ENCODE peak calls at places on chromosomes 7 and 10, in four cellular contexts. W, E, Y and R are unnamed samples.

GRCh38 chr7:138616085-138616484 is 85.1 kb downstream of the SVOPL start:
- ATAC-seq in W (no peak), E (peak; percentile 84), Y (no peak), R (no peak)

GRCh38 chr10:28331821-28332220 is 29.0 kb upstream of the MPP7 start:
- ATAC-seq in W (no peak), E (no peak), Y (no peak), R (no peak)

GRCh38 chr7:2700141-2700850 is 12.3 kb downstream of the AMZ1 start:
- ATAC-seq in W (no peak), E (no peak), Y (no peak), R (no peak)

GRCh38 chr7:106756071-106756470 is 95.1 kb upstream of the CCDC71L start:
- ATAC-seq in W (no peak), E (no peak), Y (no peak), R (no peak)

GRCh38 chr7:5557920-5558401 is 134.3 kb upstream of the TNRC18 start:
- ATAC-seq in W (peak; percentile 43), E (peak; percentile 52), Y (no peak), R (peak; percentile 26)

GRCh38 chr7:98276241-98276761 is 5.2 kb upstream of the BRI3 start:
- ATAC-seq in W (no peak), E (peak; percentile 72), Y (no peak), R (peak; percentile 29)

GRCh38 chr10:51377070-51377931 is 303.0 kb downstream of the PRKG1 start:
- ATAC-seq in W (peak; percentile 85), E (no peak), Y (no peak), R (no peak)

GRCh38 chr7:5284304-5285281 is 1.9 kb downstream of the SLC29A4 start:
- ATAC-seq in W (peak; percentile 49), E (peak; percentile 61), Y (peak; percentile 78), R (peak; percentile 18)

GRCh38 chr10:11236234-11236633 is 218.6 kb downstream of the CELF2 start:
- ATAC-seq in W (no peak), E (no peak), Y (no peak), R (no peak)

DNA sequence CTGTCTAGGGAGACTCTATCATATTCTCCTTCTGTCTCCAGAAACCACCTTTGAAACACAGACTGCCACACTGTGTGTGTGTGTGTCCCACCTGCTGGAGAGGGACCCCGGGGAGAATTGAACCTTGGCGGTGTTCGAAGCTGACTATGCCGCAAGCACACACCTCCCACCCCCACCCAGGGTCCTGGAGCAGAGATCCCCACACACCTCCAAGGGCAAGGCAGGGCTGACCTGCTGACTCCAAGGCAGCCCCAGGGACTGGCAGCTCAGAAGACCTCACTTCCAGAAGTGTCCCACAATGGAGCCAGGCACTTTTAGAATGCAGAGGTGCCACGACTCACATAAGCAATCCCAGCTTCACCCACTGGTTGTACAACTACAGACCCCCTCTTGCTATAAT is 13.1 kb downstream of the DRGX start:
- ATAC-seq in W (no peak), E (no peak), Y (no peak), R (no peak)
- H3K4me3 ChIP-seq in W (no peak overlapping the region), E (no peak overlapping the region), Y (no peak overlapping the region), R (no peak overlapping the region)

DNA sequence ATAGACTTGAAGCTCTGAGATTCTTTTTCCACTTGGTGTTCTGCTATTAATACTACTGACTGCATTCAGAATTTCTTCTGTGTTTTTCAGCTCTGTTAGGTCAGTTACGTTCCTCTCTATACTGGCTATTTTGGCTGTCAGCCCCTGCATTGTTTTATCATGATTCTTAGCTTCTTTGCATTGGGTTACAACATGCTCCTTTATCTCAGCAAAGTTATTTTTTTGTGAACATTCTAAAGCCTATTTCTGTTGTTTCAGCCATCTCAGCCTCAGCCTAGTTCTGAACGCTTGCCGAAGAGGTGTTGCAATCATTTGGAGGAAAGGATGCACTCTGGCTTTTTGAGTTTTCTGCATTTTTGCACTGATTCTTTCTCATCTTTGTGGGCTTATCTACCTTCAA is 201.5 kb upstream of the GNAI1 start:
- ATAC-seq in W (no peak), E (no peak), Y (no peak), R (no peak)
- H3K4me3 ChIP-seq in W (no peak overlapping the region), E (no peak overlapping the region), Y (no peak overlapping the region), R (no peak overlapping the region)

DNA sequence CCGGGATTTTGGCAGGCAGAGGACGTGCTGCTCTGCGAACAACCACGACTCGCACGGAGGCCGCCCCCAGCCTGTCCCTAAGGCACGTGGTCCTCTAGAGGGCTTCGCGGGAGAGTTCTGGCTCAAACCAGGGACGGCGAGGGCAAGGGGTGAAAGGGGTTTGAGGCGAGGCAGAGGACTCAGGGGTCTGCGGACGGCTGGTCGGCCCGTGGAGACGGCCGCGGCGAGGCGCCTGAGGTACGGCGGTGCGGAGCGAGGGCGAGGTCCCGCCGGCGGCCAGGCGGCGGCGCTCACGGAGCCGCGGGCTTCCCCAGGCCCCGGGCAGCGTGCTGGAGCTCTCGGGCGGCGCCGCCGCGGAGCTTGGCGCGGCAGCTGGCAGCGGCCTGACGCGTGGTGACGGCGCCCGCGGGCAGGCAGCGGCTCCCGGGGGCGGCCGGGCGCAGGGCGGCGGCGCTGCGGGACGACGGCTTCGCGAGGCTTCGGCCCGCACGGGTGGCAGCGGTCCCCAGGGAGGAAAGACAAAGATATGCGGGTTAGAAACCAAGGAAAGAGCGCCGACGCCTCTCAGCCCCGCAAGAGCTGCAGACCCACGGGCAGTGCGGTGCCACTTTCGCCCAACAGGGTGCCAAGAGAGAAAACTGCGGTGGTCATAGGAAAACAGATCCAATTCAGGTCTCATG is 44.8 kb downstream of the ZNF800 start:
- ATAC-seq in W (peak; percentile 42), E (peak; percentile 98), Y (no peak), R (peak; percentile 96)
- H3K4me3 ChIP-seq in W (peak overlapping the region; percentile 31), E (peak overlapping the region; percentile 43), Y (no peak overlapping the region), R (peak overlapping the region; percentile 45)

GRCh38 chr7:44063894-44064651 is 1.3 kb downstream of the PGAM2 start:
- ATAC-seq in W (no peak), E (peak; percentile 1), Y (no peak), R (no peak)
- H3K4me3 ChIP-seq in W (peak overlapping the region; percentile 53), E (no peak overlapping the region), Y (no peak overlapping the region), R (no peak overlapping the region)

DNA sequence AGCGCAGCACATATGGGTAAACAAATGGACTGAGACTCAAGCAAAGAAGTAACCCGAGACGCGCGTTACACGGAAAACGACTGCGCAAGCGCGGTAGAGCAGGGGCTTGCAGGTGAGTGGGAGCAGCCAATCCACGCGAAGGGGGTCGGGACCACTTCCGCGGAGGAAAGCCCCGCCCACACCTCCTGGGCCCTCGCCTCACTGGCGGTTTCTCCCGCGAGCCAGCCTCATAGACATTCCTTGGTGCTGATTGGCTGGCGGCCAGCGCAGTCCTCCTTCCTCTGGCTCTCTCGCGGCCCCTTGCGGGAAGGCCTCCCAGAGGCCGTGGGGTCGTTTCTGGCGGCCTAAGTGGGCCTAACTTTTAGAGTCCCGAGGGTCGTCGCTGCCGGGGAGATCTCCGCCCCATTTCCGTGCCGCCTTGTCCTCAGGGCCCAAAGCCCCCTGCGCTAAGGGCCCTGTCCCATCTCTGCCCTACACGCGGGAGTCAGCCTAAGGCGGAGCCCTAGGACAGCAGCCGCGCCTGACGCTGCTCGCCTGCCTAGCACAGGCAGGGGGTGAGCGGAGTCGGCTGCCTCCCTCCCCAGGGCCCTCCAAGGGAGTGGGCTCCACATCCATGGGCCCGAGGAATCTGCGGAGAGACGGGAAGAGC is 9.1 kb upstream of the FXYD4 start:
- ATAC-seq in W (peak; percentile 93), E (peak; percentile 99), Y (peak; percentile 97), R (peak; percentile 93)
- H3K4me3 ChIP-seq in W (peak overlapping the region; percentile 51), E (peak overlapping the region; percentile 63), Y (peak overlapping the region; percentile 92), R (peak overlapping the region; percentile 61)

GRCh38 chr10:71975087-71975890 is 11.1 kb downstream of the CHST3 start:
- ATAC-seq in W (peak; percentile 35), E (peak; percentile 22), Y (peak; percentile 57), R (peak; percentile 37)

GRCh38 chr10:71974489-71975011 is 10.4 kb downstream of the CHST3 start:
- ATAC-seq in W (no peak), E (peak; percentile 22), Y (peak; percentile 44), R (peak; percentile 32)

GRCh38 chr10:71973777-71974488 is 9.7 kb downstream of the CHST3 start:
- ATAC-seq in W (no peak), E (no peak), Y (no peak), R (no peak)

GRCh38 chr10:71978476-71978875 is 14.3 kb downstream of the CHST3 start:
- ATAC-seq in W (no peak), E (no peak), Y (no peak), R (no peak)

GRCh38 chr10:71975891-71976725 is 11.9 kb downstream of the CHST3 start:
- ATAC-seq in W (peak; percentile 64), E (peak; percentile 27), Y (peak; percentile 83), R (peak; percentile 77)
- H3K4me3 ChIP-seq in W (no peak overlapping the region), E (no peak overlapping the region), Y (peak overlapping the region; percentile 2), R (no peak overlapping the region)

DNA sequence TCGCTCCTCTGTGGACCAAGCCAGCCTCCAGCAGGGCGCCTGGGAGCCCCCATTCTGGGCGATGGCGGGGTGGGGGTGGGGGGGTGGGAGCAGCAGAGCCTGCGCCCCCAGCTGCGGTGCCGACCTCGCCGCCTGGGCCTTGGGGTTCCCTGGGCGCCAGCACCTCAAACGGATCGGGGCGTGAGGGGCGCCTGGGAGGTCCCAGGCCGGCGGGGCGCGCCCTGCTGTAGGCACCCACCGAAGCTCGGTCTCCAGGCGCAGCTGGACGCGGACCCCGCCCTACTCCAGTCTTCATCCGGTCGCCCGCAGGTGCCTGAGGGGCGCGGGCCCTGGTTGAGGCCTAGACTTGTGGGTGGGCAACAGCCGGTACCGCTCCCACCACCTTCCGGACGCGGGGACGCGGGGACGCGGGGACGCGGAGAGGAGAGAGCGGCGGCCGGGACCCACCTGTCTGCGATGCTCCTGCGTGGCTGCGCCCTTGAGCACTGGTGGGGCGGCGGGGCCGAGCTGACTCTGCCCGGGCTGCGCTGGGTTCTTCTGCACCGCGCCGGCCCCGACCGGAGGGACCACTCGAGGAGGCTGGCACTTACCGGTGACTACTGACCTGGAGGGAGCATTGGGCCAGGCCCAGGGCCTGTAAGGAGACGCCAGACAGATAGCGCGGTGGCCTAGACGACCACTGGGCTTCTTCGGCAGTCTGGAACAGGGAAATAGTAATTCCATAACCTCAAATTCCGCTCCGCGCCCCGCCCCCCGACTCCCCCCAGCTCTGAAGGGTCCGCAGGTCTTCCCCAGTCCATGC is 5.5 kb upstream of the KCP start:
- ATAC-seq in W (no peak), E (no peak), Y (no peak), R (no peak)
- H3K4me3 ChIP-seq in W (peak overlapping the region; percentile 6), E (peak overlapping the region; percentile 39), Y (no peak overlapping the region), R (no peak overlapping the region)

DNA sequence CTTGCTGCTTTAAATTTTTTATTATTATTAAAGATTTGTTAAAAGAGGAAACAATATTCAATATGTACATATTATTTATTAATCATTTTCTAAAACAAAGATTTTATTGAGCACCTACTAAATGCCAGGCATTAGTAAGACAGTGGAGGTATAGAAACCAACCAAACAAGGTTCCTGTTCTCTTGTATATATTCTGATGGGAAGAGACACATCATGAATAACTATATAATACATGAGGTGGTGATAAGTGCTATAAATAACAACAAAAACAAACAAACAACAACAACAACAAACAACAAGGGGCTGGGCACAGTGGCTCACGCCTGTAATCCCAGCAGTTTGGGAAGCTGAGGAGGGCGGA is 630 bp upstream of the LIPA start:
- ATAC-seq in W (no peak), E (no peak), Y (no peak), R (no peak)
- H3K4me3 ChIP-seq in W (peak overlapping the region; percentile 97), E (peak overlapping the region; percentile 73), Y (no peak overlapping the region), R (no peak overlapping the region)